ENCODE peak calls at places on chromosomes 1 and 21, in ten cellular contexts. K is dermis microvascular lymphatic vessel endothelial cell, U is GM23338, I is NCI-H1092, R is H9, V is memory B cell, S is AG04449, G is ureter, Y is MM.1S, O is HTR-8/SVneo. H is an unnamed sample.

GRCh38 chr1:94644371-94644770 is 102.8 kb upstream of the F3 start:
- DNase-seq in G (no peak), V (no peak), I (no peak), Y (no peak), S (no peak), O (no peak), R (no peak), U (no peak), K (no peak), H (no peak)

GRCh38 chr1:81731989-81732388 is 68.7 kb upstream of the ADGRL2 start:
- DNase-seq in O (no peak), V (no peak), U (no peak), Y (no peak), I (no peak), K (peak), G (no peak), R (no peak), S (no peak), H (no peak)

GRCh38 chr1:26351591-26352337 is 2.2 kb downstream of the CRYBG2 start:
- DNase-seq in K (no peak), S (peak), U (no peak), I (no peak), V (no peak), O (no peak), Y (no peak), R (peak), G (peak), H (no peak)

GRCh38 chr21:39673163-39673562 is 60.4 kb downstream of the B3GALT5 start:
- DNase-seq in V (no peak), O (no peak), S (no peak), K (no peak), U (no peak), G (peak), I (no peak), R (peak), Y (no peak), H (no peak)

GRCh38 chr1:67802565-67802964 is 30.7 kb downstream of the GNG12 start:
- DNase-seq in U (no peak), I (no peak), S (no peak), O (no peak), V (no peak), G (no peak), Y (no peak), R (no peak), K (no peak), H (no peak)

GRCh38 chr1:43284711-43285110 is 670 bp downstream of the C1orf210 start:
- DNase-seq in U (no peak), K (no peak), R (no peak), Y (no peak), V (no peak), S (no peak), I (no peak), O (no peak), G (no peak), H (no peak)

GRCh38 chr1:214404571-214405213 is 123.7 kb downstream of the SMYD2 start:
- DNase-seq in G (no peak), K (peak), S (no peak), I (no peak), U (peak), R (peak), Y (peak), O (peak), V (no peak), H (no peak)

GRCh38 chr1:8711873-8712412 is 105.5 kb downstream of the RERE start:
- DNase-seq in U (no peak), V (no peak), G (no peak), Y (peak), O (no peak), K (no peak), R (no peak), I (no peak), S (no peak), H (no peak)

GRCh38 chr1:40774266-40774998 is 9.2 kb upstream of the KCNQ4 start:
- DNase-seq in U (peak), K (peak), G (no peak), R (peak), Y (peak), I (no peak), O (peak), S (no peak), V (peak), H (no peak)

GRCh38 chr1:2481885-2482284 is 5.8 kb downstream of the PLCH2 start:
- DNase-seq in U (no peak), O (no peak), G (peak), Y (no peak), I (no peak), V (no peak), K (no peak), S (no peak), R (no peak), H (no peak)

GRCh38 chr1:208652300-208653160 is 408.3 kb upstream of the PLXNA2 start:
- DNase-seq in G (peak), U (peak), O (peak), R (peak), I (peak), Y (peak), V (peak), S (peak), K (peak), H (peak)

GRCh38 chr1:59364012-59364411 is 67.1 kb downstream of the FGGY start:
- DNase-seq in I (no peak), U (no peak), R (no peak), G (no peak), Y (no peak), K (no peak), S (no peak), V (no peak), O (no peak), H (no peak)

GRCh38 chr1:192476802-192477298 is 98.7 kb upstream of the RGS1 start:
- DNase-seq in G (no peak), I (no peak), Y (no peak), O (no peak), V (no peak), K (peak), R (no peak), U (no peak), S (no peak), H (no peak)

GRCh38 chr1:20357796-20358195 is 67.1 kb downstream of the VWA5B1 start:
- DNase-seq in Y (no peak), G (no peak), U (no peak), R (no peak), K (no peak), V (no peak), S (no peak), I (no peak), O (no peak), H (no peak)

GRCh38 chr1:235131961-235132360 is 3.3 kb upstream of the TOMM20 start:
- DNase-seq in V (no peak), U (no peak), K (no peak), R (no peak), I (no peak), S (no peak), G (no peak), Y (no peak), O (no peak), H (no peak)

GRCh38 chr1:42682739-42683529 is 716 bp downstream of the YBX1 start:
- DNase-seq in V (peak), U (peak), G (peak), O (peak), S (no peak), I (peak), R (peak), Y (peak), K (peak), H (no peak)

GRCh38 chr1:168362991-168363390 is 82.3 kb downstream of the TBX19 start:
- DNase-seq in O (no peak), G (no peak), V (no peak), S (no peak), R (no peak), U (no peak), K (peak), I (no peak), Y (peak), H (no peak)

GRCh38 chr1:43831866-43832654 is 101.5 kb upstream of the ARTN start:
- DNase-seq in I (no peak), K (no peak), R (no peak), U (no peak), O (no peak), Y (peak), G (no peak), S (no peak), V (no peak), H (no peak)

GRCh38 chr1:84884671-84885389 is 8.2 kb downstream of the LPAR3 start:
- DNase-seq in S (no peak), Y (no peak), O (no peak), R (no peak), V (no peak), I (no peak), K (no peak), G (no peak), U (no peak), H (no peak)

GRCh38 chr1:223006794-223007193 is 136.3 kb downstream of the TLR5 start:
- DNase-seq in R (no peak), O (no peak), I (no peak), S (no peak), V (no peak), G (no peak), K (no peak), U (no peak), Y (no peak), H (no peak)

GRCh38 chr1:67211589-67212563 is 45.6 kb downstream of the IL23R start:
- DNase-seq in V (no peak), K (peak), O (no peak), S (no peak), U (peak), Y (peak), G (no peak), R (no peak), I (no peak), H (no peak)

GRCh38 chr1:155776414-155776813 is 80.6 kb downstream of the GON4L start:
- DNase-seq in O (no peak), Y (no peak), K (no peak), S (no peak), U (no peak), R (no peak), G (no peak), V (no peak), I (no peak), H (no peak)

GRCh38 chr1:157574836-157575235 is 22.5 kb upstream of the FCRL5 start:
- DNase-seq in U (no peak), V (no peak), Y (no peak), K (no peak), S (no peak), O (no peak), G (no peak), I (no peak), R (no peak), H (no peak)

GRCh38 chr1:230801441-230801840 is 54.3 kb downstream of the CAPN9 start:
- DNase-seq in K (no peak), I (no peak), Y (no peak), O (no peak), R (no peak), S (no peak), V (no peak), U (no peak), G (no peak), H (no peak)

GRCh38 chr21:46379105-46379504 is 55.1 kb downstream of the PCNT start:
- DNase-seq in U (no peak), I (no peak), Y (no peak), S (no peak), O (no peak), V (no peak), K (no peak), G (no peak), R (no peak), H (no peak)

GRCh38 chr1:226309398-226310122 is 596 bp upstream of the LIN9 start:
- DNase-seq in K (peak), R (no peak), U (peak), S (no peak), G (no peak), Y (peak), I (peak), V (no peak), O (peak), H (no peak)

GRCh38 chr1:41662061-41662655 is 177.7 kb upstream of the EDN2 start:
- DNase-seq in S (no peak), R (peak), K (peak), G (peak), O (no peak), V (peak), U (peak), Y (peak), I (no peak), H (no peak)